ENCODE peak calls at places on chromosomes 12 and 14, in six cellular contexts. D is HEK293T, G is HCT116, E is tibial artery, Q is HTR-8/SVneo, K is cardiac muscle cell. A is an unnamed sample.

GRCh38 chr14:81889529-81889928 is 355.9 kb upstream of the SEL1L start:
- DNase-seq in D (no peak), E (no peak), G (no peak), K (no peak), Q (no peak), A (no peak)

GRCh38 chr14:56185991-56186390 is 67.8 kb downstream of the PELI2 start:
- DNase-seq in E (no peak), D (no peak), K (no peak), G (no peak), Q (no peak), A (no peak)

GRCh38 chr12:40225337-40225983 is 663 bp downstream of the LRRK2 start:
- DNase-seq in E (no peak), K (no peak), D (no peak), Q (no peak), G (no peak), A (no peak)

GRCh38 chr12:106248849-106249371 is 1.1 kb upstream of the CKAP4 start:
- DNase-seq in E (no peak), K (no peak), G (no peak), D (no peak), Q (no peak), A (peak)

GRCh38 chr12:108616941-108617858 is 16.5 kb downstream of the SELPLG start:
- DNase-seq in D (no peak), K (no peak), Q (no peak), G (no peak), E (no peak), A (peak)

GRCh38 chr12:126895946-126896520 is 1370.9 kb upstream of the TMEM132C start:
- DNase-seq in G (no peak), D (no peak), Q (no peak), E (no peak), K (no peak), A (no peak)

GRCh38 chr12:25876383-25877045 is 82.0 kb upstream of the RASSF8 start:
- DNase-seq in E (no peak), G (no peak), D (no peak), K (no peak), Q (no peak), A (no peak)

GRCh38 chr12:67484788-67485480 is 163.6 kb upstream of the DYRK2 start:
- DNase-seq in D (no peak), K (no peak), Q (no peak), E (no peak), G (no peak), A (no peak)

GRCh38 chr14:70052990-70053389 is 135.8 kb downstream of the SLC8A3 start:
- DNase-seq in D (peak), Q (peak), G (no peak), K (peak), E (no peak), A (no peak)

GRCh38 chr12:1666685-1667162 is 24.1 kb upstream of the ADIPOR2 start:
- DNase-seq in K (no peak), E (no peak), Q (no peak), G (no peak), D (no peak), A (no peak)

GRCh38 chr12:53489242-53489915 is 9.9 kb downstream of the MAP3K12 start:
- DNase-seq in D (no peak), K (no peak), G (no peak), E (peak), Q (no peak), A (no peak)

GRCh38 chr12:104250366-104251125 is 35.0 kb downstream of the TXNRD1 start:
- DNase-seq in D (no peak), Q (no peak), E (no peak), K (no peak), G (no peak), A (no peak)

GRCh38 chr12:12156835-12157234 is 86.1 kb downstream of the BCL2L14 start:
- DNase-seq in Q (no peak), K (no peak), D (no peak), G (no peak), E (no peak), A (no peak)

GRCh38 chr14:38357557-38357956 is 101.7 kb upstream of the CLEC14A start:
- DNase-seq in Q (peak), K (no peak), E (no peak), G (no peak), D (no peak), A (no peak)

GRCh38 chr14:68593806-68594536 is 198.9 kb downstream of the ZFP36L1 start:
- DNase-seq in D (no peak), G (no peak), K (peak), Q (peak), E (peak), A (peak)

GRCh38 chr14:30153662-30154061 is 226.0 kb upstream of the PRKD1 start:
- DNase-seq in G (no peak), Q (no peak), K (no peak), E (no peak), D (no peak), A (no peak)

GRCh38 chr12:47651368-47652254 is 54.2 kb downstream of the RPAP3 start:
- DNase-seq in Q (peak), G (peak), D (peak), E (peak), K (peak), A (no peak)

GRCh38 chr14:35927727-35928126 is 101.6 kb downstream of the BRMS1L start:
- DNase-seq in Q (no peak), E (no peak), D (no peak), K (no peak), G (no peak), A (no peak)

GRCh38 chr12:12020762-12021161 is 50.0 kb upstream of the BCL2L14 start:
- DNase-seq in K (no peak), E (no peak), Q (no peak), D (no peak), G (no peak), A (no peak)

GRCh38 chr12:132827763-132828703 is 636 bp downstream of the GOLGA3 start:
- DNase-seq in D (no peak), G (no peak), Q (peak), E (no peak), K (peak), A (no peak)

GRCh38 chr14:98186140-98186539 is 1085.9 kb downstream of the BCL11B start:
- DNase-seq in K (no peak), Q (no peak), D (no peak), G (no peak), E (no peak), A (no peak)

GRCh38 chr14:104576607-104577332 is 2.8 kb upstream of the C14orf180 start:
- DNase-seq in Q (no peak), G (no peak), K (no peak), D (no peak), E (no peak), A (no peak)

A was measured in T1000.